ENCODE peak calls at places on chromosomes 2 and 18, in four cellular contexts. One of them, this sample, is unnamed.

GRCh38 chr2:212536385-212537310 is 2.0 kb downstream of the ERBB4 start:
- DNase-seq in sigmoid colon: no peak
- DNase-seq in NB4: no peak
- DNase-seq in breast epithelium: no peak
- DNase-seq in this sample: no peak

GRCh38 chr2:86482034-86482433 is 40.9 kb downstream of the KDM3A start:
- DNase-seq in sigmoid colon: no peak
- DNase-seq in breast epithelium: no peak
- DNase-seq in NB4: no peak
- DNase-seq in this sample: no peak

GRCh38 chr2:213107728-213108127 is 43.7 kb downstream of the IKZF2 start:
- DNase-seq in breast epithelium: no peak
- DNase-seq in NB4: no peak
- DNase-seq in sigmoid colon: no peak
- DNase-seq in this sample: no peak

GRCh38 chr2:113910967-113911678 is 21.2 kb downstream of the ACTR3 start:
- DNase-seq in sigmoid colon: no peak
- DNase-seq in breast epithelium: no peak
- DNase-seq in NB4: peak; percentile 49
- DNase-seq in this sample: no peak

GRCh38 chr2:172647439-172647838 is 88.2 kb upstream of the RAPGEF4 start:
- DNase-seq in NB4: no peak
- DNase-seq in sigmoid colon: no peak
- DNase-seq in breast epithelium: no peak
- DNase-seq in this sample: no peak

GRCh38 chr2:10375570-10376266 is 72.4 kb downstream of the ODC1 start:
- DNase-seq in sigmoid colon: no peak
- DNase-seq in NB4: peak; percentile 46
- DNase-seq in breast epithelium: no peak
- DNase-seq in this sample: no peak

GRCh38 chr2:36618381-36618780 is 20.4 kb upstream of the FEZ2 start:
- DNase-seq in NB4: peak; percentile 79
- DNase-seq in sigmoid colon: no peak
- DNase-seq in breast epithelium: no peak
- DNase-seq in this sample: no peak

GRCh38 chr2:234556848-234557573 is 60.1 kb upstream of the ARL4C start:
- DNase-seq in sigmoid colon: no peak
- DNase-seq in NB4: no peak
- DNase-seq in breast epithelium: no peak
- DNase-seq in this sample: no peak

GRCh38 chr2:88831071-88831791 is 139.8 kb downstream of the RPIA start:
- DNase-seq in breast epithelium: no peak
- DNase-seq in NB4: no peak
- DNase-seq in sigmoid colon: no peak
- DNase-seq in this sample: no peak

GRCh38 chr2:151042938-151043337 is 218.7 kb downstream of the RBM43 start:
- DNase-seq in sigmoid colon: no peak
- DNase-seq in NB4: no peak
- DNase-seq in breast epithelium: no peak
- DNase-seq in this sample: no peak

GRCh38 chr18:50190926-50191325 is 4.0 kb downstream of the MYO5B start:
- DNase-seq in sigmoid colon: no peak
- DNase-seq in breast epithelium: no peak
- DNase-seq in NB4: no peak
- DNase-seq in this sample: no peak

GRCh38 chr2:192146069-192147006 is 48.4 kb downstream of the TMEFF2 start:
- DNase-seq in breast epithelium: no peak
- DNase-seq in NB4: no peak
- DNase-seq in sigmoid colon: no peak
- DNase-seq in this sample: no peak

GRCh38 chr2:198062826-198063225 is 258.4 kb downstream of the PLCL1 start:
- DNase-seq in NB4: no peak
- DNase-seq in sigmoid colon: no peak
- DNase-seq in breast epithelium: no peak
- DNase-seq in this sample: no peak

GRCh38 chr2:136381722-136382633 is 264.0 kb upstream of the CXCR4 start:
- DNase-seq in NB4: peak; percentile 94
- DNase-seq in sigmoid colon: no peak
- DNase-seq in breast epithelium: peak; percentile 20
- DNase-seq in this sample: no peak

GRCh38 chr2:143482316-143482715 is 353.1 kb downstream of the ARHGAP15 start:
- DNase-seq in sigmoid colon: no peak
- DNase-seq in NB4: no peak
- DNase-seq in breast epithelium: no peak
- DNase-seq in this sample: no peak

GRCh38 chr2:226909131-226909530 is 73.3 kb downstream of the RHBDD1 start:
- DNase-seq in NB4: no peak
- DNase-seq in sigmoid colon: no peak
- DNase-seq in breast epithelium: no peak
- DNase-seq in this sample: no peak

GRCh38 chr2:70984576-70985282 is 6.3 kb downstream of the ANKRD53 start:
- DNase-seq in sigmoid colon: peak; percentile 71
- DNase-seq in breast epithelium: peak; percentile 50
- DNase-seq in NB4: peak; percentile 50
- DNase-seq in this sample: peak; percentile 91

GRCh38 chr18:23803755-23804154 is 114.5 kb downstream of the LAMA3 start:
- DNase-seq in sigmoid colon: no peak
- DNase-seq in NB4: no peak
- DNase-seq in breast epithelium: no peak
- DNase-seq in this sample: no peak

GRCh38 chr2:232951891-232952290 is 61.2 kb downstream of the NGEF start:
- DNase-seq in sigmoid colon: no peak
- DNase-seq in breast epithelium: no peak
- DNase-seq in NB4: no peak
- DNase-seq in this sample: no peak

GRCh38 chr2:24412812-24413211 is 52.5 kb upstream of the ITSN2 start:
- DNase-seq in breast epithelium: no peak
- DNase-seq in NB4: no peak
- DNase-seq in sigmoid colon: no peak
- DNase-seq in this sample: no peak

GRCh38 chr18:1014951-1015627 is 110.4 kb downstream of the ADCYAP1 start:
- DNase-seq in NB4: no peak
- DNase-seq in breast epithelium: no peak
- DNase-seq in sigmoid colon: no peak
- DNase-seq in this sample: no peak

GRCh38 chr2:2715036-2715818 is 384.2 kb upstream of the MYT1L start:
- DNase-seq in sigmoid colon: no peak
- DNase-seq in NB4: no peak
- DNase-seq in breast epithelium: no peak
- DNase-seq in this sample: no peak

GRCh38 chr2:166658901-166659300 is 164.9 kb upstream of the SCN7A start:
- DNase-seq in sigmoid colon: no peak
- DNase-seq in NB4: no peak
- DNase-seq in breast epithelium: no peak
- DNase-seq in this sample: no peak

GRCh38 chr2:37623971-37624897 is 47.2 kb downstream of the CDC42EP3 start:
- DNase-seq in breast epithelium: no peak
- DNase-seq in sigmoid colon: no peak
- DNase-seq in NB4: peak; percentile 42
- DNase-seq in this sample: no peak

GRCh38 chr2:202529389-202529788 is 105.4 kb upstream of the FAM117B start:
- DNase-seq in breast epithelium: no peak
- DNase-seq in NB4: no peak
- DNase-seq in sigmoid colon: no peak
- DNase-seq in this sample: no peak

GRCh38 chr2:177466337-177467195 is 74.0 kb downstream of the AGPS start:
- DNase-seq in breast epithelium: no peak
- DNase-seq in sigmoid colon: no peak
- DNase-seq in NB4: no peak
- DNase-seq in this sample: no peak

GRCh38 chr2:226979004-226979403 is 143.2 kb downstream of the RHBDD1 start:
- DNase-seq in breast epithelium: no peak
- DNase-seq in NB4: no peak
- DNase-seq in sigmoid colon: no peak
- DNase-seq in this sample: no peak

GRCh38 chr18:23406271-23406787 is 46.8 kb upstream of the RIOK3 start:
- DNase-seq in breast epithelium: no peak
- DNase-seq in NB4: no peak
- DNase-seq in sigmoid colon: no peak
- DNase-seq in this sample: no peak

GRCh38 chr18:50791599-50792438 is 28.0 kb downstream of the MRO start:
- DNase-seq in sigmoid colon: no peak
- DNase-seq in NB4: no peak
- DNase-seq in breast epithelium: no peak
- DNase-seq in this sample: no peak

GRCh38 chr2:45857848-45858520 is 206.5 kb downstream of the PRKCE start:
- DNase-seq in NB4: no peak
- DNase-seq in sigmoid colon: no peak
- DNase-seq in breast epithelium: no peak
- DNase-seq in this sample: no peak

GRCh38 chr2:27489118-27489497 is 435 bp downstream of the IFT172 start:
- DNase-seq in breast epithelium: no peak
- DNase-seq in sigmoid colon: no peak
- DNase-seq in NB4: peak; percentile 50
- DNase-seq in this sample: no peak

GRCh38 chr18:44518666-44519065 is 162.0 kb upstream of the SETBP1 start:
- DNase-seq in breast epithelium: no peak
- DNase-seq in sigmoid colon: no peak
- DNase-seq in NB4: no peak
- DNase-seq in this sample: no peak

GRCh38 chr2:172080641-172081230 is 4.6 kb upstream of the DLX1 start:
- DNase-seq in sigmoid colon: no peak
- DNase-seq in NB4: no peak
- DNase-seq in breast epithelium: no peak
- DNase-seq in this sample: no peak

GRCh38 chr2:70767094-70767698 is 804 bp downstream of the ADD2 start:
- DNase-seq in sigmoid colon: no peak
- DNase-seq in NB4: peak; percentile 33
- DNase-seq in breast epithelium: no peak
- DNase-seq in this sample: no peak

GRCh38 chr2:74991977-74992376 is 33.5 kb downstream of the POLE4 start:
- DNase-seq in breast epithelium: no peak
- DNase-seq in NB4: no peak
- DNase-seq in sigmoid colon: no peak
- DNase-seq in this sample: no peak
- TF ChIP-seq POLR2A in breast epithelium: no peak
- TF ChIP-seq POLR2A in NB4: no peak
- TF ChIP-seq POLR2A in sigmoid colon: no peak
- TF ChIP-seq POLR2A in this sample: no peak

GRCh38 chr18:7579923-7580542 is 12.9 kb downstream of the PTPRM start:
- DNase-seq in sigmoid colon: no peak
- DNase-seq in NB4: no peak
- DNase-seq in breast epithelium: no peak
- DNase-seq in this sample: no peak

GRCh38 chr18:7575465-7576026 is 8.4 kb downstream of the PTPRM start:
- DNase-seq in NB4: no peak
- DNase-seq in sigmoid colon: no peak
- DNase-seq in breast epithelium: no peak
- DNase-seq in this sample: no peak

GRCh38 chr18:7576685-7577084 is 9.6 kb downstream of the PTPRM start:
- DNase-seq in sigmoid colon: no peak
- DNase-seq in NB4: no peak
- DNase-seq in breast epithelium: no peak
- DNase-seq in this sample: no peak

GRCh38 chr18:7579176-7579922 is 12.2 kb downstream of the PTPRM start:
- DNase-seq in sigmoid colon: no peak
- DNase-seq in NB4: no peak
- DNase-seq in breast epithelium: no peak
- DNase-seq in this sample: no peak

GRCh38 chr18:7577706-7578105 is 10.6 kb downstream of the PTPRM start:
- DNase-seq in breast epithelium: no peak
- DNase-seq in sigmoid colon: no peak
- DNase-seq in NB4: no peak
- DNase-seq in this sample: no peak
- H3K4me3 ChIP-seq in breast epithelium: no peak overlapping the region
- H3K4me3 ChIP-seq in sigmoid colon: no peak overlapping the region
- H3K4me3 ChIP-seq in NB4: no peak overlapping the region
- H3K4me3 ChIP-seq in this sample: no peak overlapping the region

DNA sequence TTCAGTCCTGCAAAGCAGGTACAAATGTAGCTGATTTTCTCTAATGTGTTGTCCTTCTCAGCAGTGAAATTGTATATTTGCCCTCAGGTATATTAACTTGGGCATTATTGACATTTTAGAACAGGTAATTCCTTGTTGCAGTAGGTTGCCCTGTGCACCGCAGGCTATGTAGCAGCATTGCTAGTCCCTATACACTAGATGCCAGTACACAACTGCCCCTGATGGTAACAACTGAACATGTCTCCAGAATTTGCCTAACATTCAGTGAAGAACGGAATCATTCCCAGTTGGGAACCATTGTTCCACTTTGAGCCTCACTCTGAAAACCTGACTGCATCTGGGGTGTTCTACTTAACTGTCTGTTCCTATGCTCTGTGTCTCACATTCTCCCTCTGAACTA is 23.1 kb upstream of the TFPI start:
- DNase-seq in sigmoid colon: no peak
- DNase-seq in breast epithelium: no peak
- DNase-seq in NB4: no peak
- DNase-seq in this sample: no peak
- TF ChIP-seq CTCF in sigmoid colon: no peak
- TF ChIP-seq CTCF in breast epithelium: no peak
- TF ChIP-seq CTCF in NB4: no peak
- TF ChIP-seq CTCF in this sample: no peak

GRCh38 chr2:237253046-237253723 is 160.8 kb downstream of the COL6A3 start:
- DNase-seq in breast epithelium: no peak
- DNase-seq in sigmoid colon: no peak
- DNase-seq in NB4: no peak
- DNase-seq in this sample: no peak

GRCh38 chr2:237257471-237257951 is 156.5 kb downstream of the COL6A3 start:
- DNase-seq in sigmoid colon: peak; percentile 75
- DNase-seq in breast epithelium: no peak
- DNase-seq in NB4: no peak
- DNase-seq in this sample: no peak

GRCh38 chr2:237254369-237254861 is 159.5 kb downstream of the COL6A3 start:
- DNase-seq in NB4: no peak
- DNase-seq in breast epithelium: no peak
- DNase-seq in sigmoid colon: no peak
- DNase-seq in this sample: no peak

GRCh38 chr2:237256845-237257244 is 157.1 kb downstream of the COL6A3 start:
- DNase-seq in breast epithelium: no peak
- DNase-seq in NB4: no peak
- DNase-seq in sigmoid colon: peak; percentile 88
- DNase-seq in this sample: peak; percentile 65

GRCh38 chr2:237254911-237255578 is 158.9 kb downstream of the COL6A3 start:
- DNase-seq in NB4: no peak
- DNase-seq in breast epithelium: no peak
- DNase-seq in sigmoid colon: no peak
- DNase-seq in this sample: no peak
- TF ChIP-seq POLR2A in NB4: no peak
- TF ChIP-seq POLR2A in breast epithelium: no peak
- TF ChIP-seq POLR2A in sigmoid colon: no peak
- TF ChIP-seq POLR2A in this sample: no peak

This sample was measured in lower leg skin.